ENCODE peak calls at places on chromosomes 7 and 10, in ten cellular contexts. One of them, this sample, is unnamed.
A peak's percentile ranks its signal among the peaks of the same experiment; 100 is the strongest.

GRCh38 chr7:20647051-20647450 is 31.6 kb downstream of the ABCB5 start:
- DNase-seq in EL: no peak
- DNase-seq in adipocyte: no peak
- DNase-seq in fibroblast of mammary gland: peak; percentile 4
- DNase-seq in mesendoderm: no peak
- DNase-seq in Right ventricle myocardium superior: no peak
- DNase-seq in GM06990: no peak
- DNase-seq in DMS53: no peak
- DNase-seq in dermis microvascular lymphatic vessel endothelial cell: no peak
- DNase-seq in activated effector memory CD4-positive, alpha-beta T cell treated with anti-CD3 and anti-CD28 coated beads, Interleukin-2, amount 50 U/mL, for 16 hours: no peak
- DNase-seq in this sample: no peak

GRCh38 chr10:123150986-123151738 is 3.0 kb upstream of the BUB3 start:
- DNase-seq in EL: peak; percentile 29
- DNase-seq in adipocyte: peak; percentile 14
- DNase-seq in fibroblast of mammary gland: no peak
- DNase-seq in mesendoderm: peak; percentile 69
- DNase-seq in Right ventricle myocardium superior: peak; percentile 50
- DNase-seq in GM06990: peak; percentile 82
- DNase-seq in DMS53: peak; percentile 85
- DNase-seq in dermis microvascular lymphatic vessel endothelial cell: no peak
- DNase-seq in activated effector memory CD4-positive, alpha-beta T cell treated with anti-CD3 and anti-CD28 coated beads, Interleukin-2, amount 50 U/mL, for 16 hours: peak; percentile 69
- DNase-seq in this sample: peak; percentile 49

GRCh38 chr10:50929670-50930069 is 44.2 kb upstream of the A1CF start:
- DNase-seq in EL: no peak
- DNase-seq in adipocyte: no peak
- DNase-seq in fibroblast of mammary gland: no peak
- DNase-seq in mesendoderm: peak; percentile 31
- DNase-seq in Right ventricle myocardium superior: no peak
- DNase-seq in GM06990: no peak
- DNase-seq in DMS53: no peak
- DNase-seq in dermis microvascular lymphatic vessel endothelial cell: no peak
- DNase-seq in activated effector memory CD4-positive, alpha-beta T cell treated with anti-CD3 and anti-CD28 coated beads, Interleukin-2, amount 50 U/mL, for 16 hours: no peak
- DNase-seq in this sample: no peak

GRCh38 chr10:70399177-70399576 is 4.8 kb upstream of the EIF4EBP2 start:
- DNase-seq in EL: no peak
- DNase-seq in adipocyte: no peak
- DNase-seq in fibroblast of mammary gland: no peak
- DNase-seq in mesendoderm: no peak
- DNase-seq in Right ventricle myocardium superior: no peak
- DNase-seq in GM06990: no peak
- DNase-seq in DMS53: no peak
- DNase-seq in dermis microvascular lymphatic vessel endothelial cell: no peak
- DNase-seq in activated effector memory CD4-positive, alpha-beta T cell treated with anti-CD3 and anti-CD28 coated beads, Interleukin-2, amount 50 U/mL, for 16 hours: no peak
- DNase-seq in this sample: no peak

GRCh38 chr10:21687994-21688301 is 153.9 kb downstream of the MLLT10 start:
- DNase-seq in EL: no peak
- DNase-seq in adipocyte: no peak
- DNase-seq in fibroblast of mammary gland: no peak
- DNase-seq in mesendoderm: no peak
- DNase-seq in Right ventricle myocardium superior: no peak
- DNase-seq in GM06990: no peak
- DNase-seq in DMS53: no peak
- DNase-seq in dermis microvascular lymphatic vessel endothelial cell: no peak
- DNase-seq in activated effector memory CD4-positive, alpha-beta T cell treated with anti-CD3 and anti-CD28 coated beads, Interleukin-2, amount 50 U/mL, for 16 hours: no peak
- DNase-seq in this sample: no peak

GRCh38 chr7:133691727-133692450 is 435.3 kb upstream of the LRGUK start:
- DNase-seq in EL: no peak
- DNase-seq in adipocyte: peak; percentile 67
- DNase-seq in fibroblast of mammary gland: peak; percentile 80
- DNase-seq in mesendoderm: no peak
- DNase-seq in Right ventricle myocardium superior: no peak
- DNase-seq in GM06990: no peak
- DNase-seq in DMS53: no peak
- DNase-seq in dermis microvascular lymphatic vessel endothelial cell: no peak
- DNase-seq in activated effector memory CD4-positive, alpha-beta T cell treated with anti-CD3 and anti-CD28 coated beads, Interleukin-2, amount 50 U/mL, for 16 hours: no peak
- DNase-seq in this sample: no peak

GRCh38 chr7:41792099-41792498 is 89.2 kb upstream of the INHBA start:
- DNase-seq in EL: no peak
- DNase-seq in adipocyte: no peak
- DNase-seq in fibroblast of mammary gland: peak; percentile 68
- DNase-seq in mesendoderm: no peak
- DNase-seq in Right ventricle myocardium superior: no peak
- DNase-seq in GM06990: no peak
- DNase-seq in DMS53: no peak
- DNase-seq in dermis microvascular lymphatic vessel endothelial cell: no peak
- DNase-seq in activated effector memory CD4-positive, alpha-beta T cell treated with anti-CD3 and anti-CD28 coated beads, Interleukin-2, amount 50 U/mL, for 16 hours: no peak
- DNase-seq in this sample: peak; percentile 31

GRCh38 chr7:122750389-122750788 is 47.7 kb upstream of the RNF148 start:
- DNase-seq in EL: no peak
- DNase-seq in adipocyte: no peak
- DNase-seq in fibroblast of mammary gland: no peak
- DNase-seq in mesendoderm: no peak
- DNase-seq in Right ventricle myocardium superior: no peak
- DNase-seq in GM06990: no peak
- DNase-seq in DMS53: no peak
- DNase-seq in dermis microvascular lymphatic vessel endothelial cell: no peak
- DNase-seq in activated effector memory CD4-positive, alpha-beta T cell treated with anti-CD3 and anti-CD28 coated beads, Interleukin-2, amount 50 U/mL, for 16 hours: no peak
- DNase-seq in this sample: no peak

GRCh38 chr10:121459765-121460453 is 138.3 kb downstream of the FGFR2 start:
- DNase-seq in EL: no peak
- DNase-seq in adipocyte: no peak
- DNase-seq in fibroblast of mammary gland: no peak
- DNase-seq in mesendoderm: peak; percentile 91
- DNase-seq in Right ventricle myocardium superior: no peak
- DNase-seq in GM06990: no peak
- DNase-seq in DMS53: no peak
- DNase-seq in dermis microvascular lymphatic vessel endothelial cell: no peak
- DNase-seq in activated effector memory CD4-positive, alpha-beta T cell treated with anti-CD3 and anti-CD28 coated beads, Interleukin-2, amount 50 U/mL, for 16 hours: no peak
- DNase-seq in this sample: no peak

GRCh38 chr7:94980418-94981142 is 73.2 kb downstream of the PPP1R9A start:
- DNase-seq in EL: no peak
- DNase-seq in adipocyte: no peak
- DNase-seq in fibroblast of mammary gland: peak; percentile 4
- DNase-seq in mesendoderm: no peak
- DNase-seq in Right ventricle myocardium superior: no peak
- DNase-seq in GM06990: no peak
- DNase-seq in DMS53: peak; percentile 74
- DNase-seq in dermis microvascular lymphatic vessel endothelial cell: no peak
- DNase-seq in activated effector memory CD4-positive, alpha-beta T cell treated with anti-CD3 and anti-CD28 coated beads, Interleukin-2, amount 50 U/mL, for 16 hours: no peak
- DNase-seq in this sample: no peak

GRCh38 chr7:70698219-70698832 is 433.6 kb upstream of the GALNT17 start:
- DNase-seq in EL: peak; percentile 54
- DNase-seq in adipocyte: peak; percentile 86
- DNase-seq in fibroblast of mammary gland: peak; percentile 76
- DNase-seq in mesendoderm: peak; percentile 61
- DNase-seq in Right ventricle myocardium superior: no peak
- DNase-seq in GM06990: no peak
- DNase-seq in DMS53: peak; percentile 80
- DNase-seq in dermis microvascular lymphatic vessel endothelial cell: peak; percentile 48
- DNase-seq in activated effector memory CD4-positive, alpha-beta T cell treated with anti-CD3 and anti-CD28 coated beads, Interleukin-2, amount 50 U/mL, for 16 hours: no peak
- DNase-seq in this sample: no peak

GRCh38 chr7:561631-562393 is 42.2 kb upstream of the PDGFA start:
- DNase-seq in EL: no peak
- DNase-seq in adipocyte: no peak
- DNase-seq in fibroblast of mammary gland: no peak
- DNase-seq in mesendoderm: no peak
- DNase-seq in Right ventricle myocardium superior: no peak
- DNase-seq in GM06990: no peak
- DNase-seq in DMS53: no peak
- DNase-seq in dermis microvascular lymphatic vessel endothelial cell: no peak
- DNase-seq in activated effector memory CD4-positive, alpha-beta T cell treated with anti-CD3 and anti-CD28 coated beads, Interleukin-2, amount 50 U/mL, for 16 hours: no peak
- DNase-seq in this sample: peak; percentile 66

GRCh38 chr10:97338041-97338440 is 3.5 kb upstream of the FRAT2 start:
- DNase-seq in EL: no peak
- DNase-seq in adipocyte: no peak
- DNase-seq in fibroblast of mammary gland: no peak
- DNase-seq in mesendoderm: no peak
- DNase-seq in Right ventricle myocardium superior: no peak
- DNase-seq in GM06990: no peak
- DNase-seq in DMS53: no peak
- DNase-seq in dermis microvascular lymphatic vessel endothelial cell: no peak
- DNase-seq in activated effector memory CD4-positive, alpha-beta T cell treated with anti-CD3 and anti-CD28 coated beads, Interleukin-2, amount 50 U/mL, for 16 hours: no peak
- DNase-seq in this sample: no peak

GRCh38 chr7:36686499-36686898 is 37.8 kb downstream of the AOAH start:
- DNase-seq in EL: peak; percentile 34
- DNase-seq in adipocyte: no peak
- DNase-seq in fibroblast of mammary gland: peak; percentile 52
- DNase-seq in mesendoderm: peak; percentile 11
- DNase-seq in Right ventricle myocardium superior: no peak
- DNase-seq in GM06990: no peak
- DNase-seq in DMS53: peak; percentile 63
- DNase-seq in dermis microvascular lymphatic vessel endothelial cell: no peak
- DNase-seq in activated effector memory CD4-positive, alpha-beta T cell treated with anti-CD3 and anti-CD28 coated beads, Interleukin-2, amount 50 U/mL, for 16 hours: peak; percentile 78
- DNase-seq in this sample: no peak

GRCh38 chr10:86258488-86258887 is 108.1 kb downstream of the GRID1 start:
- DNase-seq in EL: no peak
- DNase-seq in adipocyte: no peak
- DNase-seq in fibroblast of mammary gland: peak; percentile 23
- DNase-seq in mesendoderm: peak; percentile 43
- DNase-seq in Right ventricle myocardium superior: no peak
- DNase-seq in GM06990: no peak
- DNase-seq in DMS53: no peak
- DNase-seq in dermis microvascular lymphatic vessel endothelial cell: no peak
- DNase-seq in activated effector memory CD4-positive, alpha-beta T cell treated with anti-CD3 and anti-CD28 coated beads, Interleukin-2, amount 50 U/mL, for 16 hours: no peak
- DNase-seq in this sample: no peak

GRCh38 chr7:133675510-133676218 is 422.8 kb downstream of the EXOC4 start:
- DNase-seq in EL: no peak
- DNase-seq in adipocyte: no peak
- DNase-seq in fibroblast of mammary gland: peak; percentile 31
- DNase-seq in mesendoderm: no peak
- DNase-seq in Right ventricle myocardium superior: no peak
- DNase-seq in GM06990: no peak
- DNase-seq in DMS53: no peak
- DNase-seq in dermis microvascular lymphatic vessel endothelial cell: no peak
- DNase-seq in activated effector memory CD4-positive, alpha-beta T cell treated with anti-CD3 and anti-CD28 coated beads, Interleukin-2, amount 50 U/mL, for 16 hours: no peak
- DNase-seq in this sample: no peak